ENCODE peak calls at places on chromosomes 11 and 22, in four cellular contexts. One of them, this sample, is unnamed.

GRCh38 chr22:24474221-24474620 is 20.9 kb upstream of the UPB1 start:
- DNase-seq in transverse colon: no peak
- DNase-seq in nephron progenitor cell: no peak
- DNase-seq in retinal pigment epithelial cell: peak; percentile 82
- DNase-seq in this sample: no peak

GRCh38 chr22:39962071-39962470 is 1.9 kb downstream of the TMA7B start:
- DNase-seq in nephron progenitor cell: no peak
- DNase-seq in transverse colon: no peak
- DNase-seq in retinal pigment epithelial cell: no peak
- DNase-seq in this sample: no peak

GRCh38 chr11:83493034-83493433 is 206.9 kb upstream of the CCDC90B start:
- DNase-seq in transverse colon: no peak
- DNase-seq in nephron progenitor cell: no peak
- DNase-seq in retinal pigment epithelial cell: no peak
- DNase-seq in this sample: no peak

GRCh38 chr11:5043385-5043784 is 2.9 kb upstream of the OR52J3 start:
- DNase-seq in transverse colon: no peak
- DNase-seq in nephron progenitor cell: no peak
- DNase-seq in retinal pigment epithelial cell: peak; percentile 41
- DNase-seq in this sample: no peak

GRCh38 chr22:35197071-35197470 is 60.2 kb upstream of the HMGXB4 start:
- DNase-seq in nephron progenitor cell: no peak
- DNase-seq in retinal pigment epithelial cell: no peak
- DNase-seq in transverse colon: no peak
- DNase-seq in this sample: no peak

GRCh38 chr11:111936045-111936400 is 1.1 kb upstream of the DIXDC1 start:
- DNase-seq in retinal pigment epithelial cell: no peak
- DNase-seq in transverse colon: no peak
- DNase-seq in nephron progenitor cell: no peak
- DNase-seq in this sample: no peak

GRCh38 chr22:49634006-49634772 is 193.5 kb downstream of the BRD1 start:
- DNase-seq in retinal pigment epithelial cell: no peak
- DNase-seq in nephron progenitor cell: no peak
- DNase-seq in transverse colon: no peak
- DNase-seq in this sample: no peak

GRCh38 chr22:46004105-46004866 is 27.3 kb upstream of the WNT7B start:
- DNase-seq in nephron progenitor cell: no peak
- DNase-seq in retinal pigment epithelial cell: no peak
- DNase-seq in transverse colon: no peak
- DNase-seq in this sample: no peak

GRCh38 chr11:94593030-94593429 is 25.9 kb downstream of the PIWIL4 start:
- DNase-seq in retinal pigment epithelial cell: no peak
- DNase-seq in nephron progenitor cell: no peak
- DNase-seq in transverse colon: no peak
- DNase-seq in this sample: no peak

GRCh38 chr11:123859731-123860130 is 25.7 kb downstream of the TMEM225 start:
- DNase-seq in transverse colon: no peak
- DNase-seq in retinal pigment epithelial cell: no peak
- DNase-seq in nephron progenitor cell: no peak
- DNase-seq in this sample: no peak

GRCh38 chr11:5274340-5274739 is 4.6 kb upstream of the HBE1 start:
- DNase-seq in nephron progenitor cell: no peak
- DNase-seq in transverse colon: no peak
- DNase-seq in retinal pigment epithelial cell: no peak
- DNase-seq in this sample: no peak

GRCh38 chr11:113529606-113530005 is 54.4 kb upstream of the DRD2 start:
- DNase-seq in retinal pigment epithelial cell: no peak
- DNase-seq in transverse colon: no peak
- DNase-seq in nephron progenitor cell: no peak
- DNase-seq in this sample: no peak

GRCh38 chr11:17790453-17790852 is 55.9 kb downstream of the KCNC1 start:
- DNase-seq in nephron progenitor cell: no peak
- DNase-seq in retinal pigment epithelial cell: no peak
- DNase-seq in transverse colon: no peak
- DNase-seq in this sample: no peak

GRCh38 chr11:19691815-19692214 is 20.8 kb upstream of the NAV2 start:
- DNase-seq in retinal pigment epithelial cell: no peak
- DNase-seq in nephron progenitor cell: no peak
- DNase-seq in transverse colon: no peak
- DNase-seq in this sample: no peak

GRCh38 chr11:36071917-36072500 is 128.1 kb downstream of the LDLRAD3 start:
- DNase-seq in nephron progenitor cell: no peak
- DNase-seq in retinal pigment epithelial cell: no peak
- DNase-seq in transverse colon: no peak
- DNase-seq in this sample: no peak

GRCh38 chr11:36066891-36067290 is 123.0 kb downstream of the LDLRAD3 start:
- DNase-seq in nephron progenitor cell: no peak
- DNase-seq in retinal pigment epithelial cell: no peak
- DNase-seq in transverse colon: no peak
- DNase-seq in this sample: no peak

GRCh38 chr11:36073411-36074203 is 129.7 kb downstream of the LDLRAD3 start:
- DNase-seq in transverse colon: no peak
- DNase-seq in nephron progenitor cell: no peak
- DNase-seq in retinal pigment epithelial cell: peak; percentile 55
- DNase-seq in this sample: peak; percentile 52

GRCh38 chr11:36070215-36070976 is 126.5 kb downstream of the LDLRAD3 start:
- DNase-seq in transverse colon: no peak
- DNase-seq in retinal pigment epithelial cell: no peak
- DNase-seq in nephron progenitor cell: no peak
- DNase-seq in this sample: no peak

GRCh38 chr11:36069576-36070214 is 125.8 kb downstream of the LDLRAD3 start:
- DNase-seq in nephron progenitor cell: peak; percentile 17
- DNase-seq in retinal pigment epithelial cell: no peak
- DNase-seq in transverse colon: no peak
- DNase-seq in this sample: peak; percentile 32
- TF ChIP-seq CTCF in nephron progenitor cell: peak; percentile 38
- TF ChIP-seq CTCF in retinal pigment epithelial cell: no peak
- TF ChIP-seq CTCF in transverse colon: no peak
- TF ChIP-seq CTCF in this sample: no peak

GRCh38 chr22:48188211-48188845 is 1425.9 kb downstream of the TBC1D22A start:
- DNase-seq in retinal pigment epithelial cell: no peak
- DNase-seq in transverse colon: no peak
- DNase-seq in nephron progenitor cell: no peak
- DNase-seq in this sample: no peak
- TF ChIP-seq CTCF in retinal pigment epithelial cell: no peak
- TF ChIP-seq CTCF in transverse colon: no peak
- TF ChIP-seq CTCF in nephron progenitor cell: no peak
- TF ChIP-seq CTCF in this sample: no peak

GRCh38 chr11:64306563-64306875 is 1.2 kb downstream of the ESRRA start:
- DNase-seq in transverse colon: no peak
- DNase-seq in nephron progenitor cell: no peak
- DNase-seq in retinal pigment epithelial cell: no peak
- DNase-seq in this sample: no peak

GRCh38 chr11:64306876-64307622 is 1.7 kb downstream of the ESRRA start:
- DNase-seq in transverse colon: peak; percentile 65
- DNase-seq in retinal pigment epithelial cell: no peak
- DNase-seq in nephron progenitor cell: no peak
- DNase-seq in this sample: no peak

GRCh38 chr11:64305075-64305690 is at the start of gene ESRRA:
- DNase-seq in retinal pigment epithelial cell: peak; percentile 92
- DNase-seq in nephron progenitor cell: peak; percentile 100
- DNase-seq in transverse colon: peak; percentile 100
- DNase-seq in this sample: peak; percentile 100

GRCh38 chr11:64304316-64305072 is 830 bp upstream of the ESRRA start:
- DNase-seq in nephron progenitor cell: peak; percentile 97
- DNase-seq in transverse colon: peak; percentile 97
- DNase-seq in retinal pigment epithelial cell: peak; percentile 55
- DNase-seq in this sample: peak; percentile 98

DNA sequence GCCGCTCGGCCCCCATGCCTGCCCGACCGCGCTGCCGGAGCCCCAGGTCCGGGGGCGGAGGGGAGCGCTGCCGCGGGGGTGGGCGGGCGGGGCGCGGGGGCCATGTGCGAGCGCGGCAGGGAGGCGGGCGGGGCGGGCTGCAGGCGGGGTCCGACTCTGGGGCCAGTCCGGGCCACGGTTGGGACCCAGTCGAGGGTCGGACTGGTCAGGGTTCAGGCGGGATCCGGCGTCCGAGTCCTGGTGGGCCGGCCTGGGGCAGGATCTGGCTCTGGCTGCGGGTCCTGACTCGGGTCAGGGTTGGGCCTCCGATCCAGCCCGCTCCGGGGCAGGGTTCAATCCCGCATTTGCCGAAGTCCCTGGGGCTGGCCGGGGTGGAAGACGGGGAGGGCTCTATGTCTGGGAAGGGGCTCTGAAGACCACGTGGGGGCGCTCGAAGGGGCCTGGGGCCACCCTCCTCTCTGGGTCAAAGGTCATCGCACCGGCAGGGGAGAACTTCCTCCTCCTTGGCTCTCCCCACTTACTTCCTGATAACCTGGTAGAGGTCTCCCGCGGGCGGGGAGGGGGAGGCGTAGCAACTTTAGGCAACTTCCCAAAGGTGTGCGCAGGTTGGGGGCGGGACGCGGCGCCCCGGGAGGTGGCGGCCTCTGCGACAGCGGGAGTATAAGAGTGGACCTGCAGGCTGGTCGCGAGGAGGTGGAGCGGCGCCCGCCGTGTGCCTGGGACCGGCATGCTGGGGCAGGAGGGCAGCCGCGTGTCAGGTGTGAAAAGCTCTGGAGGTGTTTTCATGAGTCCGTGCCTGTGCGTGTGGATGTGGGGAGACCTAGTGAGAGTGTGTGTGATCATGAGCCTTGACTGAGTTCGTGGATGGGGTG is 603 bp downstream of the ESRRA start:
- DNase-seq in transverse colon: peak; percentile 89
- DNase-seq in retinal pigment epithelial cell: no peak
- DNase-seq in nephron progenitor cell: peak; percentile 75
- DNase-seq in this sample: peak; percentile 67
- TF ChIP-seq CTCF in transverse colon: peak; percentile 10
- TF ChIP-seq CTCF in retinal pigment epithelial cell: peak; percentile 38
- TF ChIP-seq CTCF in nephron progenitor cell: peak; percentile 23
- TF ChIP-seq CTCF in this sample: peak; percentile 28

GRCh38 chr11:87423161-87423560 is 385.4 kb downstream of the TMEM135 start:
- DNase-seq in transverse colon: no peak
- DNase-seq in nephron progenitor cell: no peak
- DNase-seq in retinal pigment epithelial cell: no peak
- DNase-seq in this sample: no peak

GRCh38 chr11:87425943-87426342 is 388.2 kb downstream of the TMEM135 start:
- DNase-seq in retinal pigment epithelial cell: no peak
- DNase-seq in transverse colon: no peak
- DNase-seq in nephron progenitor cell: no peak
- DNase-seq in this sample: no peak

GRCh38 chr11:87425391-87425790 is 387.7 kb downstream of the TMEM135 start:
- DNase-seq in nephron progenitor cell: no peak
- DNase-seq in transverse colon: no peak
- DNase-seq in retinal pigment epithelial cell: no peak
- DNase-seq in this sample: no peak

GRCh38 chr11:87421422-87421821 is 383.7 kb downstream of the TMEM135 start:
- DNase-seq in retinal pigment epithelial cell: peak; percentile 55
- DNase-seq in transverse colon: peak; percentile 22
- DNase-seq in nephron progenitor cell: peak; percentile 43
- DNase-seq in this sample: no peak

GRCh38 chr11:87422566-87422965 is 384.8 kb downstream of the TMEM135 start:
- DNase-seq in transverse colon: no peak
- DNase-seq in retinal pigment epithelial cell: no peak
- DNase-seq in nephron progenitor cell: no peak
- DNase-seq in this sample: no peak
- TF ChIP-seq CTCF in transverse colon: no peak
- TF ChIP-seq CTCF in retinal pigment epithelial cell: no peak
- TF ChIP-seq CTCF in nephron progenitor cell: no peak
- TF ChIP-seq CTCF in this sample: no peak

DNA sequence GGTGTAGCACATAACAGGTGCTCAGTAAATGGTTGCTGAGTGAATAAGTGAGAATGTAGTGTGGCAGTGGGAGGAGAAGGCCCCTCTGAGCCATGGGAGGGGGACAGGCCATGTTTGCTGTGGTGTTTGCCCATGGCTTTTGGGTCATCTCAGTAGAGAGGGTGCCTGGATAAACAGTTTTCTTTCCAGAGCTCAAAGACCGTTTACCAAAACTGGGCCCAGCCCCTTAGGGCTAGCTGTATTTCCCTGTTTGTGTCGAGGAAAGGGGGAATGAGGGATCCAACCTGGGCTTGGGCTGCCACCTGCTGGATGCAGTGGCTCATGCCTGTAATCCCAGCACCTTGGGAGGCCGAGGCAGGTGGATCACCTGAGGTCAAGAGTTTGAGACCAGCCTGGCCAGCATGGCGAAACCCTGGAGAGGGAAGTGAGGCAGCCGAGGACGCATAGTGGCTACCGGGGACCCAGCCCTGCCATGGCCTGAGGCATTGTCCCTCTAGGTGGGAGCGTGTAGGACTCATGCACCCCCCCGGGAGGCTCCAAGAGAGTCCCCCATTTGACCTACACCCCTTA is 8.7 kb upstream of the LTO1 start:
- DNase-seq in nephron progenitor cell: peak; percentile 34
- DNase-seq in transverse colon: peak; percentile 27
- DNase-seq in retinal pigment epithelial cell: no peak
- DNase-seq in this sample: no peak
- TF ChIP-seq CTCF in nephron progenitor cell: peak; percentile 45
- TF ChIP-seq CTCF in transverse colon: no peak
- TF ChIP-seq CTCF in retinal pigment epithelial cell: peak; percentile 67
- TF ChIP-seq CTCF in this sample: peak; percentile 33

This sample was measured in glutamatergic neuron.